ENCODE peak calls at places on chromosomes 1 and 21, in eight cellular contexts. One of them, this sample, is unnamed. For H3K36me3, the result is how much of the 10 kb centered on the place peaks cover.

GRCh38 chr1:63262148-63262770 is 60.1 kb upstream of the FOXD3 start:
- DNase-seq in heart right ventricle: no peak
- DNase-seq in breast epithelium: no peak
- DNase-seq in lower lobe of right lung: no peak
- DNase-seq in CD8-positive, alpha-beta T cell: no peak
- DNase-seq in gastrocnemius medialis: peak
- DNase-seq in OCI-LY7: no peak
- DNase-seq in CD8-positive, alpha-beta memory T cell: no peak
- DNase-seq in this sample: no peak

GRCh38 chr1:8443558-8444194 is 125.8 kb downstream of the SLC45A1 start:
- DNase-seq in heart right ventricle: no peak
- DNase-seq in breast epithelium: no peak
- DNase-seq in lower lobe of right lung: no peak
- DNase-seq in CD8-positive, alpha-beta T cell: no peak
- DNase-seq in gastrocnemius medialis: no peak
- DNase-seq in OCI-LY7: no peak
- DNase-seq in CD8-positive, alpha-beta memory T cell: no peak
- DNase-seq in this sample: no peak

GRCh38 chr1:33365560-33365997 is 44.7 kb upstream of the A3GALT2 start:
- DNase-seq in heart right ventricle: peak
- DNase-seq in breast epithelium: no peak
- DNase-seq in lower lobe of right lung: no peak
- DNase-seq in CD8-positive, alpha-beta T cell: no peak
- DNase-seq in gastrocnemius medialis: peak
- DNase-seq in OCI-LY7: no peak
- DNase-seq in CD8-positive, alpha-beta memory T cell: no peak
- DNase-seq in this sample: no peak

GRCh38 chr1:34199927-34200326 is 23.2 kb downstream of the C1orf94 start:
- DNase-seq in heart right ventricle: no peak
- DNase-seq in breast epithelium: no peak
- DNase-seq in lower lobe of right lung: no peak
- DNase-seq in CD8-positive, alpha-beta T cell: no peak
- DNase-seq in gastrocnemius medialis: no peak
- DNase-seq in OCI-LY7: no peak
- DNase-seq in CD8-positive, alpha-beta memory T cell: no peak
- DNase-seq in this sample: no peak

GRCh38 chr1:180136311-180136967 is 18.2 kb upstream of the QSOX1 start:
- DNase-seq in heart right ventricle: no peak
- DNase-seq in breast epithelium: no peak
- DNase-seq in lower lobe of right lung: no peak
- DNase-seq in CD8-positive, alpha-beta T cell: no peak
- DNase-seq in gastrocnemius medialis: no peak
- DNase-seq in OCI-LY7: no peak
- DNase-seq in CD8-positive, alpha-beta memory T cell: no peak
- DNase-seq in this sample: no peak

GRCh38 chr1:232841823-232842565 is 36.8 kb downstream of the MAP10 start:
- DNase-seq in heart right ventricle: no peak
- DNase-seq in breast epithelium: no peak
- DNase-seq in lower lobe of right lung: no peak
- DNase-seq in CD8-positive, alpha-beta T cell: no peak
- DNase-seq in gastrocnemius medialis: no peak
- DNase-seq in OCI-LY7: no peak
- DNase-seq in CD8-positive, alpha-beta memory T cell: no peak
- DNase-seq in this sample: no peak

GRCh38 chr1:38589036-38589435 is 270.5 kb downstream of the RRAGC start:
- DNase-seq in heart right ventricle: peak
- DNase-seq in breast epithelium: no peak
- DNase-seq in lower lobe of right lung: no peak
- DNase-seq in CD8-positive, alpha-beta T cell: no peak
- DNase-seq in gastrocnemius medialis: no peak
- DNase-seq in OCI-LY7: no peak
- DNase-seq in CD8-positive, alpha-beta memory T cell: no peak
- DNase-seq in this sample: no peak

GRCh38 chr1:248843687-248844086 is 5.7 kb downstream of the ZNF672 start:
- DNase-seq in heart right ventricle: no peak
- DNase-seq in breast epithelium: no peak
- DNase-seq in lower lobe of right lung: no peak
- DNase-seq in CD8-positive, alpha-beta T cell: no peak
- DNase-seq in gastrocnemius medialis: no peak
- DNase-seq in OCI-LY7: no peak
- DNase-seq in CD8-positive, alpha-beta memory T cell: no peak
- DNase-seq in this sample: no peak

GRCh38 chr1:175154595-175155472 is 37.7 kb downstream of the KIAA0040 start:
- DNase-seq in heart right ventricle: peak
- DNase-seq in breast epithelium: peak
- DNase-seq in lower lobe of right lung: peak
- DNase-seq in CD8-positive, alpha-beta T cell: peak
- DNase-seq in gastrocnemius medialis: peak
- DNase-seq in OCI-LY7: peak
- DNase-seq in CD8-positive, alpha-beta memory T cell: peak
- DNase-seq in this sample: peak

GRCh38 chr1:239816090-239816812 is 275.4 kb upstream of the FMN2 start:
- DNase-seq in heart right ventricle: no peak
- DNase-seq in breast epithelium: no peak
- DNase-seq in lower lobe of right lung: peak
- DNase-seq in CD8-positive, alpha-beta T cell: no peak
- DNase-seq in gastrocnemius medialis: no peak
- DNase-seq in OCI-LY7: no peak
- DNase-seq in CD8-positive, alpha-beta memory T cell: no peak
- DNase-seq in this sample: peak

GRCh38 chr1:15195420-15196052 is 42.0 kb downstream of the TMEM51 start:
- DNase-seq in heart right ventricle: peak
- DNase-seq in breast epithelium: peak
- DNase-seq in lower lobe of right lung: no peak
- DNase-seq in CD8-positive, alpha-beta T cell: no peak
- DNase-seq in gastrocnemius medialis: no peak
- DNase-seq in OCI-LY7: no peak
- DNase-seq in CD8-positive, alpha-beta memory T cell: no peak
- DNase-seq in this sample: no peak

GRCh38 chr1:2132222-2133038 is 62.1 kb downstream of the FAAP20 start:
- DNase-seq in heart right ventricle: peak
- DNase-seq in breast epithelium: no peak
- DNase-seq in lower lobe of right lung: peak
- DNase-seq in CD8-positive, alpha-beta T cell: peak
- DNase-seq in gastrocnemius medialis: no peak
- DNase-seq in OCI-LY7: no peak
- DNase-seq in CD8-positive, alpha-beta memory T cell: peak
- DNase-seq in this sample: no peak

DNA sequence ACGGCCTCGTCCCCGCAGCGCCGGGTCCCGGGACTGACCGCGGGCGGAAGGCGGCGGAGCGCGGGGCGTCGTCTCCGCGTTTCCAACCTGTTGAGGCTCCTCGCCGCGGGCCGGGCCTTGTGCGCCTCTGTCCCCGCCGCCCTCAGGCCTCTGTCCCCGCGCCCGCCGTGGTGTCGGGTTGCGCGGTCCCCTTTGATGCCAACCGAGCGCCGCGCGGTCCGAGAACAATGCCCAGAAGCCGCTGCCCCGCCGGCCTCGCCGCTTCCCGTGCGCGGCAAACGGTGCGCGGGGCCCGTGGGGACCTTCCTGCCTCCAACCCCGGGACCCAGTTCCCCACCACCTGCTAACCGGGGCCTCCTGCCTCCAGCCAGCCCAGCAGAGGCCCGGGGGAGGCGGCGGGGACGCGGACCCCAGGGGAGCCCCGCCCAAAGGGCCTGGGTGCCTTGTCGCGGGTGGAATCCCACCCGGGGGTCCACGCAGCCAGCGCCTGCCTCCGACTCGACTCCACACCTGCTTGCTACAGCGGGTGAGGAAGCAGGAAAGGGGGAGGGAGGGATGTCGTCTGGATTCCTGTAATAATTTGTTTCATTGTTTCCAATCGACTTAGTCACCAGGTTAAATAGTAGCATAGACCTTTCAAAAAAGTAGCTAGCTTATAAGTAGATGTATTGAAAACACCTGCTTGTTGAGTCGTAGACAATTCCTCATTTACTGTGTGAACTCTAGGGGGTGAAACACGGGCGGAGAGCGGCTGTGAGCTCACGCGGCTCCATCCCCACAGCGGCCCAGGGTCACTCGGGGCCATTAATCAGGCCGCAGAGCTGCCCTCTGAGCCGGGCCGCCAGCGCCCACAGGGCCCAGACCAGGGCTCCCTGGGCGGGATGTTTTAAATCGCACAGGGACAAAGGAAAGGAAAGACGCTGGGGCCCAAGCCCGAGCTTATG is 1.1 kb downstream of the COL18A1 start:
- DNase-seq in heart right ventricle: peak
- DNase-seq in breast epithelium: no peak
- DNase-seq in lower lobe of right lung: peak
- DNase-seq in CD8-positive, alpha-beta T cell: no peak
- DNase-seq in gastrocnemius medialis: no peak
- DNase-seq in OCI-LY7: no peak
- DNase-seq in CD8-positive, alpha-beta memory T cell: no peak
- DNase-seq in this sample: no peak
- H3K4me3 ChIP-seq in heart right ventricle: peak
- H3K4me3 ChIP-seq in breast epithelium: peak
- H3K4me3 ChIP-seq in lower lobe of right lung: peak
- H3K4me3 ChIP-seq in CD8-positive, alpha-beta T cell: no peak
- H3K4me3 ChIP-seq in gastrocnemius medialis: peak
- H3K4me3 ChIP-seq in OCI-LY7: no peak
- H3K4me3 ChIP-seq in CD8-positive, alpha-beta memory T cell: no peak
- H3K4me3 ChIP-seq in this sample: peak

GRCh38 chr1:171590022-171590421 is 32.0 kb upstream of the MYOCOS start:
- DNase-seq in heart right ventricle: no peak
- DNase-seq in breast epithelium: no peak
- DNase-seq in lower lobe of right lung: no peak
- DNase-seq in CD8-positive, alpha-beta T cell: no peak
- DNase-seq in gastrocnemius medialis: no peak
- DNase-seq in OCI-LY7: no peak
- DNase-seq in CD8-positive, alpha-beta memory T cell: no peak
- DNase-seq in this sample: no peak

GRCh38 chr1:171582589-171582988 is 39.5 kb upstream of the MYOCOS start:
- DNase-seq in heart right ventricle: no peak
- DNase-seq in breast epithelium: no peak
- DNase-seq in lower lobe of right lung: no peak
- DNase-seq in CD8-positive, alpha-beta T cell: no peak
- DNase-seq in gastrocnemius medialis: no peak
- DNase-seq in OCI-LY7: no peak
- DNase-seq in CD8-positive, alpha-beta memory T cell: no peak
- DNase-seq in this sample: no peak

GRCh38 chr1:171585715-171586114 is 36.3 kb upstream of the MYOCOS start:
- DNase-seq in heart right ventricle: no peak
- DNase-seq in breast epithelium: no peak
- DNase-seq in lower lobe of right lung: no peak
- DNase-seq in CD8-positive, alpha-beta T cell: no peak
- DNase-seq in gastrocnemius medialis: no peak
- DNase-seq in OCI-LY7: no peak
- DNase-seq in CD8-positive, alpha-beta memory T cell: no peak
- DNase-seq in this sample: no peak

GRCh38 chr1:171583581-171584194 is 38.4 kb upstream of the MYOCOS start:
- DNase-seq in heart right ventricle: no peak
- DNase-seq in breast epithelium: no peak
- DNase-seq in lower lobe of right lung: no peak
- DNase-seq in CD8-positive, alpha-beta T cell: no peak
- DNase-seq in gastrocnemius medialis: no peak
- DNase-seq in OCI-LY7: no peak
- DNase-seq in CD8-positive, alpha-beta memory T cell: no peak
- DNase-seq in this sample: no peak

GRCh38 chr1:171588230-171588629 is 33.8 kb upstream of the MYOCOS start:
- DNase-seq in heart right ventricle: no peak
- DNase-seq in breast epithelium: no peak
- DNase-seq in lower lobe of right lung: no peak
- DNase-seq in CD8-positive, alpha-beta T cell: no peak
- DNase-seq in gastrocnemius medialis: no peak
- DNase-seq in OCI-LY7: no peak
- DNase-seq in CD8-positive, alpha-beta memory T cell: no peak
- DNase-seq in this sample: no peak
- H3K36me3 ChIP-seq in heart right ventricle: under half
- H3K36me3 ChIP-seq in breast epithelium: under half
- H3K36me3 ChIP-seq in lower lobe of right lung: half or more
- H3K36me3 ChIP-seq in CD8-positive, alpha-beta T cell: half or more
- H3K36me3 ChIP-seq in gastrocnemius medialis: half or more
- H3K36me3 ChIP-seq in OCI-LY7: half or more
- H3K36me3 ChIP-seq in CD8-positive, alpha-beta memory T cell: half or more
- H3K36me3 ChIP-seq in this sample: under half

GRCh38 chr1:202589190-202589680 is 121.0 kb downstream of the SYT2 start:
- DNase-seq in heart right ventricle: peak
- DNase-seq in breast epithelium: peak
- DNase-seq in lower lobe of right lung: no peak
- DNase-seq in CD8-positive, alpha-beta T cell: no peak
- DNase-seq in gastrocnemius medialis: peak
- DNase-seq in OCI-LY7: peak
- DNase-seq in CD8-positive, alpha-beta memory T cell: no peak
- DNase-seq in this sample: no peak
- H3K4me3 ChIP-seq in heart right ventricle: no peak
- H3K4me3 ChIP-seq in breast epithelium: peak
- H3K4me3 ChIP-seq in lower lobe of right lung: no peak
- H3K4me3 ChIP-seq in CD8-positive, alpha-beta T cell: no peak
- H3K4me3 ChIP-seq in gastrocnemius medialis: no peak
- H3K4me3 ChIP-seq in OCI-LY7: no peak
- H3K4me3 ChIP-seq in CD8-positive, alpha-beta memory T cell: no peak
- H3K4me3 ChIP-seq in this sample: no peak

GRCh38 chr1:89114662-89115061 is 11.3 kb downstream of the GBP2 start:
- DNase-seq in heart right ventricle: no peak
- DNase-seq in breast epithelium: no peak
- DNase-seq in lower lobe of right lung: no peak
- DNase-seq in CD8-positive, alpha-beta T cell: no peak
- DNase-seq in gastrocnemius medialis: no peak
- DNase-seq in OCI-LY7: no peak
- DNase-seq in CD8-positive, alpha-beta memory T cell: no peak
- DNase-seq in this sample: no peak

DNA sequence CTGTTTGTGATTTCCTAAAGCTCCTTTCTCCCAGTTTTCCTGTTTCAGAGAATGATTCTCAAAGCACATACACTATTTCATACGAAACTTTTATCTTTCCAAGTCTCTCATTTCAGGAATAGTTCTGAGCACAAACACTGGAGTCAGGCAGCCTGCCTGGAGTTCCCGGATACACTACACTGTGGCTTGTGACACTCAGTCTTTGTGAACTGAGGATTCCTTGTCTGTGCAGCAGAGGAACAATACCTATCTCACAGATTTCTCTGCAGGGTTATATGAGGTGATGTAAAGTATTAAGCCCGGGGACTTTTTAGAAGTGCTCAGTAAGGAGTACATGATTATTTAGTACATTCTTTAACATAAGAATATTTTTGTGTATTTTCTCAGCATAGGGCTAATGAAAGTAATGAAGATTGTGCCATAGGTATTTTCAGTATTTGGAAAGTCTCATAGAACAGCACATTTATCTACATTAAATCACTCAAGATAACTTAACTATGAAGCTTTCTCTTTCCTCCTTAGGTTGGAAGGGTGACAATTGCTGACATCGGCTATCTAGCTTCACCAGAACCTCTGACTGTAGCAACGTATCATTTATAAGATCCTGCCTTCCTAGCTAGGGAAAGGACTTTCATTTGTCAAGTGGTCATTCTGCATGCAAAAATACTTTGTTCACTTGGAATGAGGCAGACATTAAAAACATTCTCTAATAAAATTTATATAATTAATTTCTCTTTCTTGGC is 12.9 kb downstream of the GBP2 start:
- DNase-seq in heart right ventricle: no peak
- DNase-seq in breast epithelium: no peak
- DNase-seq in lower lobe of right lung: no peak
- DNase-seq in CD8-positive, alpha-beta T cell: no peak
- DNase-seq in gastrocnemius medialis: no peak
- DNase-seq in OCI-LY7: no peak
- DNase-seq in CD8-positive, alpha-beta memory T cell: no peak
- DNase-seq in this sample: no peak
- H3K36me3 ChIP-seq in heart right ventricle: under half
- H3K36me3 ChIP-seq in breast epithelium: under half
- H3K36me3 ChIP-seq in lower lobe of right lung: half or more
- H3K36me3 ChIP-seq in CD8-positive, alpha-beta T cell: half or more
- H3K36me3 ChIP-seq in gastrocnemius medialis: half or more
- H3K36me3 ChIP-seq in OCI-LY7: under half
- H3K36me3 ChIP-seq in CD8-positive, alpha-beta memory T cell: half or more
- H3K36me3 ChIP-seq in this sample: under half